ENCODE peak calls at places on chromosomes 6 and 20, in four cellular contexts. D is psoas muscle, G is adrenal gland, U is MM.1S. X is an unnamed sample.
A peak's percentile ranks its signal among the peaks of the same experiment; 100 is the strongest.

GRCh38 chr6:158839796-158840195 is 20.6 kb upstream of the EZR start:
- DNase-seq in D (no peak), G (no peak), U (no peak), X (no peak)

GRCh38 chr6:41428995-41429417 is 93.6 kb downstream of the NCR2 start:
- DNase-seq in D (peak; percentile 69), G (no peak), U (no peak), X (no peak)

GRCh38 chr6:150417899-150418824 is 49.4 kb downstream of the IYD start:
- DNase-seq in D (no peak), G (peak; percentile 27), U (peak; percentile 67), X (no peak)

GRCh38 chr20:17810847-17811604 is 111.3 kb downstream of the BANF2 start:
- DNase-seq in D (no peak), G (no peak), U (no peak), X (no peak)

GRCh38 chr6:109456710-109457595 is 1.4 kb upstream of the MICAL1 start:
- DNase-seq in D (peak; percentile 86), G (peak; percentile 68), U (no peak), X (no peak)

GRCh38 chr6:135999393-135999792 is 147.9 kb downstream of the PDE7B start:
- DNase-seq in D (no peak), G (no peak), U (no peak), X (no peak)

GRCh38 chr6:136921521-136921935 is 573 bp upstream of the SLC35D3 start:
- DNase-seq in D (no peak), G (peak; percentile 14), U (no peak), X (no peak)

GRCh38 chr6:72865467-72865866 is 243.6 kb downstream of the KCNQ5 start:
- DNase-seq in D (peak; percentile 63), G (no peak), U (no peak), X (no peak)

DNA sequence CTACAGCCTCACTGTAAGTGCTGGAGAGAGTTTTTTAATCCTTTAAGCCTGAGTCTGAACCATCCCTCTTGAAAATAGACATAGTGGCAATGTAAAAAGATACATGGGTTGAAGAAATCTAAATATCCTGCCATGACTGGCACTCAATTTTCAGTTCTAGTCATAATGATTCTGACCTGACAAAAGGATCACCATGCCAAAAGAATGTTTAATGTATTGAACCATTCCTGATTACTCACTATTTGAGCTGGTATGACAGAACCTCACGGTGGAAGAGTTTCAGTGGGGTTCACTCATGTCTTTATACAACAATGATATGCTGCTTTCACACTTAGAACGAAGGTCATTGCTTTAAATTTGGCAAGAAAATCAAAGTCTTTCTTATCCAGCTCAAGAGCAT is 93.4 kb downstream of the HIVEP2 start:
- DNase-seq in D (no peak), G (no peak), U (no peak), X (no peak)
- H3K4me1 ChIP-seq in D (peaks cover 89% of the 10 kb centered on the region), G (peaks cover 46% of the 10 kb centered on the region), U (peaks cover 85% of the 10 kb centered on the region), X (peaks cover 19% of the 10 kb centered on the region)

GRCh38 chr20:45912344-45912682 is 358 bp upstream of the PLTP start:
- DNase-seq in D (no peak), G (no peak), U (no peak), X (no peak)
- H3K27ac ChIP-seq in D (peak overlapping the region; percentile 65), G (peak overlapping the region; percentile 92), U (no peak overlapping the region), X (peak overlapping the region; percentile 71)

GRCh38 chr20:63287697-63288580 is 5.0 kb upstream of the COL20A1 start:
- DNase-seq in D (no peak), G (no peak), U (no peak), X (no peak)

GRCh38 chr20:63289311-63290135 is 3.5 kb upstream of the COL20A1 start:
- DNase-seq in D (no peak), G (no peak), U (no peak), X (no peak)

GRCh38 chr20:63286781-63287696 is 5.9 kb upstream of the COL20A1 start:
- DNase-seq in D (no peak), G (no peak), U (no peak), X (no peak)

GRCh38 chr20:63290136-63290676 is 2.8 kb upstream of the COL20A1 start:
- DNase-seq in D (no peak), G (no peak), U (no peak), X (no peak)

DNA sequence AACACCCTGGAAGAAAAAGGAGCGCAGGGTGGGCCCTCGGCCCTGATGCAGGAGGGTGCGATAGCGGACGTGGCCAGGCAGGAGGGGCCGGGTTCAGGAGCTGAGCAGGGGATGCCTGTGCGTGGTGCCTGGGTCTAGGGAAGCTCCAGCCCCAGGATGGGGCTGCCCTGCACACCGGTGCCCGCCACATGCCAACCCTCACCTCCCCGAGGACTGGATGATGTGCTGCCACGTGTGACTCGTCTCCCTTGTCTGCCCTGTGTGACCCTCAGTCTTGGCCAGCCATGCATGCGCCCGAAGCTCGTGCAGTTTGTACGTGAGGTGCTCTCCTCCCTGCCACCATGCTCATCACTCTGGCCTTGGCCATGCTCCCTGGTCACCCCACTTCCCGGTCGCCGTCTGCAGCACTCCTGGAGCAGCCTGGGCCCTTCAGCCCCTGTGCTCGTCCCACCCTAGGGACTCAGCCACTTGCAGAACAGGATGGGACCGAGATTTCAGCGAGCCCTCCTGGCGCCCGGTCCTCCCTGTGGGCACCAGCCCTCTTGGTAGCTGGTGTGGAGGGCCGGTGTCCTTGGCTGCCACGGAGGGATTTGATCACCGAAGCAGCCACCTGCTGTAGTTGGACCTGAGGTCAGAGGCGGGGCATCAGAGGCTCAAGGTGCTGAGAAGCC is 4.3 kb upstream of the COL20A1 start:
- DNase-seq in D (no peak), G (no peak), U (no peak), X (no peak)
- H3K4me1 ChIP-seq in D (no peaks in the 10 kb centered on the region), G (no peaks in the 10 kb centered on the region), U (no peaks in the 10 kb centered on the region), X (no peaks in the 10 kb centered on the region)

DNA sequence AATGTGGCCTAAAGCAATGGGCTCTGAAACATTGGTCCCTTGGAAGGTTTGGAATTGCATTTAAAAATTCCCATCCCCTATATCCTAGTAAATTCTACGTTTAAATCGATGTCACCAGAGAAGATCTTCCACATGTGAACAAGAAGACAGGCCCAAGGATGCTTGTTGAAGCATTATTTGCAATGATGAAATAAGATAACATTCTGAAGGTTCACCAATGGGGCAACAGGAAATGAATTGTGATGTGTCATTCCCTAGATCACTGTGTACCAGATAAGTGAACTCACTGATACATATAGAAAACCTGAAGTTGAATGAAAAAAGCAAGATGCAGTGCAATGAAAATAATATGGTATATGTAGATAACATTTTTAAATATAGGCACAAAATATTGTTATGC is 464.3 kb upstream of the BTBD3 start:
- DNase-seq in D (no peak), G (no peak), U (no peak), X (no peak)
- H3K27ac ChIP-seq in D (no peak overlapping the region), G (no peak overlapping the region), U (no peak overlapping the region), X (no peak overlapping the region)

GRCh38 chr6:56521988-56522387 is 120.7 kb downstream of the DST start:
- DNase-seq in D (no peak), G (no peak), U (no peak), X (no peak)
- H3K4me1 ChIP-seq in D (peaks cover 3% of the 10 kb centered on the region), G (peaks cover 54% of the 10 kb centered on the region), U (no peaks in the 10 kb centered on the region), X (peaks cover 32% of the 10 kb centered on the region)

GRCh38 chr20:41363601-41364000 is 3.0 kb downstream of the EMILIN3 start:
- DNase-seq in D (no peak), G (no peak), U (no peak), X (no peak)

GRCh38 chr20:41364236-41364855 is 2.3 kb downstream of the EMILIN3 start:
- DNase-seq in D (no peak), G (no peak), U (no peak), X (no peak)

GRCh38 chr20:41366546-41367392 is at the start of gene EMILIN3:
- DNase-seq in D (no peak), G (no peak), U (no peak), X (no peak)

GRCh38 chr20:41365785-41366545 is 653 bp downstream of the EMILIN3 start:
- DNase-seq in D (no peak), G (no peak), U (no peak), X (no peak)

DNA sequence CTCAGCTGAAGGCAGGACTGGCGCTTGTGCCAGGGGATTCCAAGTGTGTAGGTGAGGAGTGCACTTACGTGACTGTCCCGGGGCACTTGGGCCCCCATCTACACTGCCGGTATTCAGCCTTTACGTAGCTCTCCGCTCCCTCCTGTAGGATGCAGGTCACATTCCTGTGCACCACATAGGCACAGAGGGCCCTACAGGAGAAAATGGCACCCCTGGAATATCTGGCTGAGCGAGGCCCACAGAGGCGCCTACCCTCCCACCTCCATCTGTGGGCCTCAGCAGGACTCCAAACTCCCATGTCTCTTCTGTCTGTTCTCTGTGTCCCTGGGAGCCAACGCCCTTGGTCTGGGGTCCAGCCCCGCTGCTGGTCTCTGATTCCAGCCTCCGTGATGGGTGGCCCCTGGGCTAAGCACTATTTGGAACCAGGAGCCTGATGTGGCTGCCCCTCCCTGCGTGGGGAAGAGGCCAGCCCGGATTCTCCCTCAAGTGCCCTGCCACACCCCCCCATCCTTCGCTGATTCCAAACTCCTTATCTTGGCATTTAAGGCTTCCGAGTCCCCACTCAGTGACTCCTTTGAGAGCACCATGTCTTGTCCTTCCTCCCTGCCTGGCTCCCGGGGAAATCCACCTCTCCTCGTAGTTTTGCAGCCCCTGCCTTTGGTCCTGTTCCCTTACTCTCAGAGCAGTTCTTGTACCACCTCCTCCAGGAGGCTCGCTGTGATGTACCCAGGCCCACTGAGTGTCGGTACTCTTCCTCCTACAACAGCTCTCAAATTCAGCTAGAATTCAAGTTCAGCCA is 1.5 kb downstream of the EMILIN3 start:
- DNase-seq in D (no peak), G (no peak), U (no peak), X (no peak)
- H3K27ac ChIP-seq in D (no peak overlapping the region), G (no peak overlapping the region), U (no peak overlapping the region), X (no peak overlapping the region)